ENCODE peak calls at places on chromosome 4, in four cellular contexts. One of them, this sample, is unnamed.

GRCh38 chr4:55008166-55009056 is 117.0 kb downstream of the KDR start:
- DNase-seq in endothelial cell of umbilical vein: peak; percentile 94
- DNase-seq in stomach: no peak
- DNase-seq in sigmoid colon: no peak
- DNase-seq in this sample: no peak

GRCh38 chr4:683982-684571 is 4.9 kb downstream of the SLC49A3 start:
- DNase-seq in sigmoid colon: peak; percentile 76
- DNase-seq in stomach: peak; percentile 74
- DNase-seq in endothelial cell of umbilical vein: peak; percentile 53
- DNase-seq in this sample: no peak

GRCh38 chr4:38328963-38329729 is 334.9 kb upstream of the KLF3 start:
- DNase-seq in endothelial cell of umbilical vein: no peak
- DNase-seq in sigmoid colon: no peak
- DNase-seq in stomach: no peak
- DNase-seq in this sample: no peak

GRCh38 chr4:135838889-135839288 is 1637.3 kb upstream of the PABPC4L start:
- DNase-seq in sigmoid colon: no peak
- DNase-seq in endothelial cell of umbilical vein: peak; percentile 6
- DNase-seq in stomach: no peak
- DNase-seq in this sample: no peak

GRCh38 chr4:17494258-17494657 is 17.6 kb downstream of the QDPR start:
- DNase-seq in stomach: no peak
- DNase-seq in sigmoid colon: no peak
- DNase-seq in endothelial cell of umbilical vein: peak; percentile 46
- DNase-seq in this sample: no peak

GRCh38 chr4:105619193-105619931 is 66.9 kb downstream of the ARHGEF38 start:
- DNase-seq in sigmoid colon: peak; percentile 66
- DNase-seq in stomach: peak; percentile 96
- DNase-seq in endothelial cell of umbilical vein: peak; percentile 70
- DNase-seq in this sample: no peak

GRCh38 chr4:11497972-11498371 is 69.3 kb upstream of the HS3ST1 start:
- DNase-seq in sigmoid colon: no peak
- DNase-seq in stomach: no peak
- DNase-seq in endothelial cell of umbilical vein: no peak
- DNase-seq in this sample: no peak

GRCh38 chr4:126939401-126939800 is 693.4 kb upstream of the INTU start:
- DNase-seq in endothelial cell of umbilical vein: no peak
- DNase-seq in sigmoid colon: no peak
- DNase-seq in stomach: no peak
- DNase-seq in this sample: no peak

GRCh38 chr4:102825261-102826071 is 1.9 kb downstream of the UBE2D3 start:
- DNase-seq in stomach: no peak
- DNase-seq in sigmoid colon: peak; percentile 65
- DNase-seq in endothelial cell of umbilical vein: peak; percentile 70
- DNase-seq in this sample: no peak

GRCh38 chr4:74733760-74734159 is 60.6 kb downstream of the BTC start:
- DNase-seq in endothelial cell of umbilical vein: no peak
- DNase-seq in sigmoid colon: no peak
- DNase-seq in stomach: no peak
- DNase-seq in this sample: no peak
- TF ChIP-seq POLR2AphosphoS5 in endothelial cell of umbilical vein: no peak
- TF ChIP-seq POLR2AphosphoS5 in sigmoid colon: no peak
- TF ChIP-seq POLR2AphosphoS5 in stomach: no peak
- TF ChIP-seq POLR2AphosphoS5 in this sample: no peak

DNA sequence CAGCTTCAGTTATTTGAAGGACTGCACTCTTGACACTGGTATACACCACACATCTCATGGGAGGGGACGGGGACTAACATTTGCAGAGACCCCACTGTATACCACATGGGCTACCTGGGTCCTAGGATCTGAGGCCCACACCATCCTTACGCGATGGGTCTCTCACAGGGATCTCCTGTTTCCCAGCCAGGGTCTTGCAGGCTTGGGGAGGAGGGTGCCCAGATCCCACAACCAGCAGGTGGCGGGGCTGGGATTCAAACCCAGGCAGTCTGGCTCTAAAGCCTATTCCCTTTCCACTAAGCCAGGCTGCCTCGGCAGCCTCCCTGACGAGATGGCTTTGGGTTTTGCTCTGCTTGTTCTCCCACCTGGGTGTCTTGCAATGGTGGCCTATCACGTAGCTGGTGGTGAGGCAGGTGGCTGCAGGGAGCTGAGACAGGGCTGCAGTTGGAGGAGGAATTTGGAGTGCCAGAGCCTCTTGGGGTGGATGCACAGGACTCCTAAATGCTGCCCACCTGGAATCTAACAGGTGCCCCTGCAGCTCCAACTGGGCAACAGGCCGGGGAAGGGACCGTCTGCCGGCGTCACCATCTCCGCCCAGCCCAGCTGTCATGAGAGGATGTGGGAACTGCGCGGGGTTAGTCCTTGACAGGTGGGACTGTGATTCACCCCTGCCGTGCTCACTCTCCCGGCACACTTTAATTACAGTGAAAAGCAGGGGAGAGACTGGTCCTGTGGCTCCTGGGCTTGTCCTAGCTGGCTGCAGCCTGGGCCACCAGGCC is 110.7 kb downstream of the PSAPL1 start:
- DNase-seq in endothelial cell of umbilical vein: no peak
- DNase-seq in sigmoid colon: no peak
- DNase-seq in stomach: no peak
- DNase-seq in this sample: no peak
- TF ChIP-seq CTCF in endothelial cell of umbilical vein: no peak
- TF ChIP-seq CTCF in sigmoid colon: no peak
- TF ChIP-seq CTCF in stomach: no peak
- TF ChIP-seq CTCF in this sample: no peak

DNA sequence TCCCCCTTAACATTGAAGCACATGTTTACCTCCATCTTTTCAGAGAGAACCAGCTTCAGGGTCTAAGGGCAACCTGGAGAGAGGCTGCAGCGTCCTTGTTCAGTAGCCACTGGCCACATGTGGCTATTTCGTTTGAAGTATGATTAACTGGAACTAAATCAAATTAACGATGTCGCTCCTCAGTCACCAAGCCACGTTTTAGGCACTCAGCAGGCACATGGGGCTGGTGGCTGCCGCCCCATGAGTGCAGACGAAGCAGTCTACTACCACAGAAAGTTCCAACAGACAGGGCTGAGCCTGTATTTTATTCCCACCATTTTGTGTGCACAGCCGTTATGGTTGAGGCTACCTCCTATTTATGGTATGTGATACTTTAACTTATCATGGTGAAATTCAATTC is 99.4 kb downstream of the WFS1 start:
- DNase-seq in sigmoid colon: no peak
- DNase-seq in endothelial cell of umbilical vein: no peak
- DNase-seq in stomach: no peak
- DNase-seq in this sample: no peak
- TF ChIP-seq POLR2AphosphoS5 in sigmoid colon: no peak
- TF ChIP-seq POLR2AphosphoS5 in endothelial cell of umbilical vein: no peak
- TF ChIP-seq POLR2AphosphoS5 in stomach: no peak
- TF ChIP-seq POLR2AphosphoS5 in this sample: no peak

DNA sequence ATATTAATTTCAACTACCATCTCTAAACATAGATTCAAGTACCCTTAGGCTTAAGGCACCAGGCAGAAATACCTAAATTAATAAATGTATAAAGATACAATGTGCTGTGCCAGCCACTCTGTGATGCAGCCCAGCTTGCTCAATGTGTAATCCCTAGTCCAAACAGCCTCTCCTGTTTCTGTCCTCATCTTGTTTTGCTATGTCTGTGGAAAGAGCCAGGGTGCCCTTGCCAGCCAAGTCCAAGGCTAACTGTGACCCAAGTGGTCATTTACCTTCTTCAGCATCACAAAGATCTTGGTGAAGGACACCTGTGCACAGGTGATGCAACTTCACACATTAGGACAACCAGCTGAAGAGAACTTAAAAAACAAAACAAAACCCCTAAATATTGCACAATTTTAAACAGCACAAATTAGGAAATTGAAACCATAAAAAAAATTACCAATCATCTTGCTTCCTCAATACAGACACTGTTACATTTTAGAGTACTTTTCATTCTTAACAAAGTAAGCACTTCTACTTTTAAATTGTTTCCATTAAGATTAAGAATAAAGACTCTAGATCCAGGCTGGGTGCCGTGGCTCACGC is 89.6 kb downstream of the C4orf51 start:
- DNase-seq in endothelial cell of umbilical vein: no peak
- DNase-seq in stomach: no peak
- DNase-seq in sigmoid colon: no peak
- DNase-seq in this sample: peak; percentile 57
- TF ChIP-seq CTCF in endothelial cell of umbilical vein: no peak
- TF ChIP-seq CTCF in stomach: no peak
- TF ChIP-seq CTCF in sigmoid colon: no peak
- TF ChIP-seq CTCF in this sample: no peak

DNA sequence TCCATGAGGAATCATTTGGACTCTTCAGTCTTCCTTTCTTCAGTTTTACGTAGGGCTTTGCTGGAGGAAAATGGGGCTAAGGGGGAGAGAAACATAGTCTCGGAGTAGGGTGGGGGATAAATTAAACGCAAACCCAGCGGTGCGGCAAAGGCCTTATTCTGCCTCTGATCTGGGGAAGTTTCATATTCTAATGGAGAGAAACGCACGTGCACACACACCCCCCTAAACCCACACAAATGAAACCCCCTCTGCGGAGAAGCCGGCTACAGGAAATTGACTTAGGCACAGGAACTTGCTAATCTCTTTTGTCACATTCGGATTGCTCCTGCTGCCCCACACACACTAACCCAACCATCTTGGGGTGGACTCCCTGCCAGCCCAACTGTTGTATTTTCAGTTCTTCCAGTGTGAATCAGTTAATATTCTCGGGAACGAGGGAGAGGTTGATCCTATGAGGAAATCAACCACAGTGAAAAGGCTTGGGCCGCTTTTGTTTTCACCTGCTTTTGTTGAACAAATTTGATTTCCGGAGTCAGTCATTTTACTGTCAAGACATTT is at the start of gene RHOH:
- DNase-seq in sigmoid colon: no peak
- DNase-seq in endothelial cell of umbilical vein: no peak
- DNase-seq in stomach: peak; percentile 42
- DNase-seq in this sample: no peak
- TF ChIP-seq POLR2AphosphoS5 in sigmoid colon: no peak
- TF ChIP-seq POLR2AphosphoS5 in endothelial cell of umbilical vein: no peak
- TF ChIP-seq POLR2AphosphoS5 in stomach: peak; percentile 29
- TF ChIP-seq POLR2AphosphoS5 in this sample: no peak

DNA sequence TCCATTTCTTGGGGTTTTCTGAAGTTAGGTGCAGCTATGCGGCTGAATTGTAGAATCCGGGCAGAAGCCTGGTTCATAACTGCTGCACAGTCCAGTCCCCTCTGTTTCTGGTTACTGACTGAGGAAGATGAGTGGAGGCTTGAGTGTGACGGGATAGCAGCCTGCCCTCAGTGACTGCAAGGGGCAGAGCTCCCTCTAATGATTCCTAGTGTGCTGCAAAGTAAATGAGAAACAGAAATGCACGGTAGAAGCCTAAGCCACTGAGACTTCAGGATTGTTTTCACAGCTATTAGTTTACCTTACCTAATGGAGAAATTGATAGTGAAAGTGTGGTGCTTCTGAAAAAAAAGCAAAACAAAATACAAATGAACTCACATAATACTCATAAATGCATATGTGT is 189.2 kb downstream of the GPM6A start:
- DNase-seq in sigmoid colon: no peak
- DNase-seq in stomach: no peak
- DNase-seq in endothelial cell of umbilical vein: no peak
- DNase-seq in this sample: no peak
- TF ChIP-seq CTCF in sigmoid colon: no peak
- TF ChIP-seq CTCF in stomach: no peak
- TF ChIP-seq CTCF in endothelial cell of umbilical vein: no peak
- TF ChIP-seq CTCF in this sample: no peak

GRCh38 chr4:32342054-32342453 is 1621.9 kb downstream of the PCDH7 start:
- DNase-seq in endothelial cell of umbilical vein: no peak
- DNase-seq in sigmoid colon: no peak
- DNase-seq in stomach: no peak
- DNase-seq in this sample: no peak
- TF ChIP-seq POLR2AphosphoS5 in endothelial cell of umbilical vein: no peak
- TF ChIP-seq POLR2AphosphoS5 in sigmoid colon: no peak
- TF ChIP-seq POLR2AphosphoS5 in stomach: no peak
- TF ChIP-seq POLR2AphosphoS5 in this sample: no peak